ENCODE peak calls at places on chromosomes 7 and 10, in nine cellular contexts. X is heart right ventricle; A is cardiac fibroblast; E is right lobe of liver; P is AG04450; B is HFF-Myc; W is CD8-positive, alpha-beta T cell; M is colonic mucosa; R is brain microvascular endothelial cell. V is an unnamed sample.

GRCh38 chr7:28410628-28411578 is 1.4 kb upstream of the CREB5 start:
- DNase-seq in E (no peak), X (peak), R (peak), W (no peak), P (no peak), M (peak), A (peak), B (no peak), V (no peak)

GRCh38 chr7:154874409-154875113 is 128.4 kb downstream of the PAXIP1 start:
- DNase-seq in M (no peak), W (no peak), P (no peak), E (no peak), X (no peak), B (no peak), A (no peak), R (no peak), V (no peak)

GRCh38 chr7:21671859-21672258 is 129.0 kb downstream of the DNAH11 start:
- DNase-seq in M (no peak), E (no peak), A (no peak), X (no peak), B (no peak), P (no peak), R (no peak), W (no peak), V (no peak)

GRCh38 chr10:114932945-114933344 is 5.0 kb upstream of the TRUB1 start:
- DNase-seq in W (no peak), B (no peak), E (no peak), A (no peak), X (no peak), R (no peak), M (no peak), P (no peak), V (no peak)

GRCh38 chr7:91503934-91504575 is 239.8 kb downstream of the FZD1 start:
- DNase-seq in P (no peak), W (no peak), A (peak), M (no peak), E (no peak), X (no peak), R (peak), B (no peak), V (no peak)

GRCh38 chr10:124743188-124744046 is 761 bp downstream of the FAM53B start:
- DNase-seq in W (no peak), P (no peak), R (peak), B (no peak), A (peak), X (no peak), M (peak), E (no peak), V (no peak)

GRCh38 chr7:152859781-152860191 is 100.2 kb downstream of the ACTR3B start:
- DNase-seq in M (no peak), W (no peak), P (no peak), R (no peak), E (no peak), X (no peak), B (peak), A (peak), V (no peak)

GRCh38 chr10:7435674-7436073 is 24.8 kb upstream of the SFMBT2 start:
- DNase-seq in A (no peak), W (no peak), R (no peak), E (no peak), X (no peak), B (no peak), P (no peak), M (no peak), V (no peak)

GRCh38 chr10:69974551-69975155 is 78.0 kb upstream of the MACROH2A2 start:
- DNase-seq in B (peak), W (no peak), X (no peak), E (no peak), P (peak), A (peak), R (peak), M (no peak), V (peak)

GRCh38 chr7:28376634-28377033 is 35.7 kb upstream of the CREB5 start:
- DNase-seq in P (no peak), B (no peak), W (no peak), X (no peak), E (no peak), M (no peak), R (no peak), A (no peak), V (no peak)

GRCh38 chr10:69065406-69066361 is 22.2 kb upstream of the SRGN start:
- DNase-seq in M (no peak), R (peak), A (peak), P (no peak), W (no peak), X (peak), B (no peak), E (no peak), V (no peak)

GRCh38 chr7:159027091-159027802 is 117.4 kb downstream of the VIPR2 start:
- DNase-seq in B (no peak), A (no peak), E (peak), M (peak), X (no peak), W (no peak), P (no peak), R (no peak), V (no peak)

GRCh38 chr7:53191296-53191695 is 155.9 kb downstream of the POM121L12 start:
- DNase-seq in W (no peak), P (no peak), X (no peak), R (no peak), B (no peak), E (no peak), A (no peak), M (no peak), V (no peak)

GRCh38 chr10:116272497-116273221 is at the start of gene GFRA1:
- DNase-seq in A (no peak), B (no peak), R (no peak), X (no peak), M (no peak), W (no peak), P (no peak), E (peak), V (no peak)

GRCh38 chr7:2897023-2897422 is 52.9 kb upstream of the GNA12 start:
- DNase-seq in E (no peak), P (no peak), M (no peak), R (no peak), A (no peak), W (no peak), X (no peak), B (no peak), V (no peak)

GRCh38 chr7:139828880-139829653 is at the start of gene TBXAS1:
- DNase-seq in P (no peak), W (no peak), M (peak), E (no peak), X (no peak), A (no peak), R (no peak), B (no peak), V (no peak)

GRCh38 chr7:122651451-122651850 is 47.5 kb downstream of the RNF133 start:
- DNase-seq in X (no peak), A (peak), E (no peak), W (no peak), P (no peak), M (no peak), R (no peak), B (no peak), V (no peak)

GRCh38 chr10:76311752-76312699 is 880.6 kb downstream of the LRMDA start:
- DNase-seq in R (no peak), M (no peak), B (no peak), W (no peak), E (peak), X (no peak), P (no peak), A (peak), V (no peak)

GRCh38 chr7:130814753-130815152 is 80.7 kb upstream of the KLF14 start:
- DNase-seq in M (no peak), B (no peak), W (no peak), E (no peak), X (no peak), A (peak), P (no peak), R (peak), V (no peak)

DNA sequence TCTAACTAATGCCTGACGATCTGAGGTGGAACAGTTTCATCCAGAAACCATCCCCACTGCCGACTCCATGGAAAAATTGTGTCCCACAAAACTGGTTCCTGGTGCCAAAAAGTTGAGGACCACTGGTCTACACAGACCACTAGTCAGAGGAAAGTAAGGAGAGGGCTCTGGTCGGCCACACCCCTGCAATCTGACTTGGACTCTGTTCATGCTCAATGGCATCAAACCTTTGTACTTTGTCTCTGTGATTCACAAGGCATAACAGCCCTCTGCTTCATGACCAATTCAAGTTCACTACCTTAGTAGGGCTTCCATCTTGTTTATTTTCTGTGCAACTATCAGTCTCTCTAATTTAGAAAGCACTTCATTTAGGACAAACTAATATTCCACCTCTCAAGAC is 1.8 kb downstream of the TUBAL3 start:
- DNase-seq in W (no peak), M (peak), P (no peak), E (no peak), X (no peak), A (no peak), B (no peak), R (no peak), V (no peak)
- H3K4me3 ChIP-seq in W (no peak), M (no peak), P (no peak), E (no peak), X (no peak), A (no peak), B (no peak), R (no peak), V (no peak)

GRCh38 chr7:30738026-30738915 is 13.7 kb upstream of the INMT start:
- DNase-seq in B (no peak), P (no peak), E (no peak), A (no peak), M (no peak), W (no peak), X (no peak), R (no peak), V (no peak)
- H3K4me3 ChIP-seq in B (no peak), P (no peak), E (no peak), A (no peak), M (no peak), W (peak), X (no peak), R (no peak), V (no peak)

GRCh38 chr10:42934842-42935241 is 142.0 kb upstream of the RET start:
- DNase-seq in B (no peak), R (no peak), M (no peak), E (no peak), X (no peak), A (no peak), P (no peak), W (no peak), V (no peak)

GRCh38 chr10:42934351-42934811 is 142.5 kb upstream of the RET start:
- DNase-seq in W (no peak), P (no peak), B (no peak), X (no peak), M (no peak), A (no peak), R (no peak), E (no peak), V (no peak)

GRCh38 chr10:42933454-42934340 is 143.2 kb upstream of the RET start:
- DNase-seq in B (no peak), R (no peak), X (peak), A (peak), W (no peak), E (no peak), P (no peak), M (peak), V (no peak)

GRCh38 chr10:42932116-42932515 is 144.8 kb upstream of the RET start:
- DNase-seq in A (no peak), R (no peak), E (no peak), B (no peak), P (no peak), W (no peak), X (no peak), M (no peak), V (no peak)

GRCh38 chr10:42932735-42933453 is 144.0 kb upstream of the RET start:
- DNase-seq in B (no peak), M (peak), A (no peak), W (no peak), P (no peak), X (no peak), E (no peak), R (no peak), V (no peak)
- H3K4me3 ChIP-seq in B (no peak), M (peak), A (no peak), W (peak), P (no peak), X (peak), E (peak), R (no peak), V (no peak)

GRCh38 chr10:27344568-27345454 is 104.2 kb upstream of the ACBD5 start:
- DNase-seq in W (no peak), X (no peak), E (no peak), R (no peak), B (no peak), A (no peak), P (no peak), M (no peak), V (no peak)

GRCh38 chr10:27349987-27350386 is 109.4 kb upstream of the ACBD5 start:
- DNase-seq in E (no peak), B (no peak), X (no peak), A (no peak), P (no peak), W (no peak), R (no peak), M (no peak), V (no peak)

GRCh38 chr10:27341001-27341400 is 100.4 kb upstream of the ACBD5 start:
- DNase-seq in P (no peak), R (no peak), E (no peak), A (no peak), X (no peak), M (no peak), W (no peak), B (no peak), V (no peak)

GRCh38 chr10:27345455-27345909 is 104.9 kb upstream of the ACBD5 start:
- DNase-seq in B (no peak), R (no peak), M (no peak), P (no peak), A (no peak), W (no peak), X (no peak), E (no peak), V (no peak)
- H3K4me3 ChIP-seq in B (no peak), R (no peak), M (no peak), P (no peak), A (no peak), W (no peak), X (no peak), E (no peak), V (no peak)

DNA sequence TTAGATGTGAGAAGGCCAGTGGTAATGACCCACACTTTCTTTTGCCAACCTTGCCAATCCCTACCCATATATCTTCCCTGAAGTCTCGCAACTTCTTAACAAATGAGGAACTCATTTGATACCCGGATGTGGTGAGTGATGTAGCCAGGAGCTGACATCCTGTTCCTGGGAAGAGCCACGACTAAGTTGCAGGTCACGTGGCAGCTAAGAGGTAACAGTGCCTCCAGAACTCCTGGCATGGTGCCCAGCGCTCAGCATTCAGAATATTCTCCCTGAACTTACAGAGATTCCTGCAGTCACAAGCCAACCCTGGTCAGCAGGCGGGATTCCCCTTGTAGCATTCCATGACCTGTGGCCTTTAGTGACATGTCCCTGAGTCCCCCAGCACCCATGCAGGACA is 282.5 kb downstream of the GALNT17 start:
- DNase-seq in X (peak), E (no peak), A (no peak), R (no peak), B (no peak), M (no peak), W (no peak), P (no peak), V (no peak)
- H3K4me3 ChIP-seq in X (no peak), E (no peak), A (no peak), R (no peak), B (no peak), M (no peak), W (no peak), P (no peak), V (no peak)

GRCh38 chr7:55570218-55570873 is 2.0 kb downstream of the VOPP1 start:
- DNase-seq in A (peak), E (no peak), B (no peak), P (no peak), R (no peak), X (no peak), M (no peak), W (no peak), V (no peak)
- H3K4me3 ChIP-seq in A (peak), E (no peak), B (peak), P (peak), R (peak), X (peak), M (peak), W (peak), V (peak)

GRCh38 chr10:31584098-31584631 is 265.1 kb downstream of the ZEB1 start:
- DNase-seq in X (no peak), P (no peak), W (no peak), A (no peak), R (no peak), M (no peak), E (no peak), B (no peak), V (no peak)

GRCh38 chr10:31581741-31582323 is 262.8 kb downstream of the ZEB1 start:
- DNase-seq in A (peak), M (no peak), E (no peak), R (no peak), X (peak), B (no peak), W (no peak), P (no peak), V (no peak)

GRCh38 chr10:31580646-31581045 is 261.6 kb downstream of the ZEB1 start:
- DNase-seq in W (no peak), P (no peak), M (no peak), E (no peak), X (no peak), B (no peak), A (no peak), R (no peak), V (no peak)

GRCh38 chr10:31583358-31583757 is 264.3 kb downstream of the ZEB1 start:
- DNase-seq in X (no peak), A (no peak), M (no peak), B (no peak), W (no peak), R (no peak), P (no peak), E (no peak), V (no peak)

DNA sequence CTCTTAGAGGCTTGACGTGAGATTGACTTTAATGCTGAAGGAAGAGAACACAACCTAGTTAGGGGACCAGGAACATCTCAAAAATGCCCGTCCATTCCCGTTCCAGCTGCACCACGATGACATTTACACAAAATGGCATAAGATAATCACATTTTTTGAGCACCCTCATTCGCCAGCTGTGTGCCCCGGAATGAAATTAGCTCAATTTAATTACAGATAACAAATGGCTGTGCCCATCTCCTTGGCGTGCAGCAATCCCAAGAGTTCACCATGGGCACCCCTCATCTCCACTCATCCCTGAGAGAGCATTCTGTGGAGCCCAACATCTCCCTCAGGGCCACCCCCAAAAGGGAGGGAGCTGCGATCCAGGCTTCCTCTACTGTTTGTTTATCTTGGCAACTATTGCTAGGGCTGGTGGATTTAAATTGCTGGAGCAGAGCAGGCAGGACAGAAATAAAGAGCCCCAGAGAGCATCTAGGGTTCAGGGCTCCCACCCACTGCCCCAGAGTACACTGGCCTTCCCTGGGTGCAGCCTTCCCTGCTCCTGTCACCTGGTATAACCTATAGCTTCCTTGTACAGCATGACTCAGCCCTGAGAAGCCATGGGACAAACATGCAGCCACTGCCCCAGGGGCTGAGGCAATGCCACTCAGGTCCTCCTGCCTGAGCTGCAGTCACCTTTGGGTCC is 263.5 kb downstream of the ZEB1 start:
- DNase-seq in W (no peak), B (no peak), R (peak), E (no peak), P (no peak), A (peak), X (peak), M (no peak), V (no peak)
- H3K4me3 ChIP-seq in W (no peak), B (no peak), R (no peak), E (no peak), P (no peak), A (no peak), X (no peak), M (no peak), V (no peak)

GRCh38 chr10:130495116-130495862 is 359.1 kb downstream of the GLRX3 start:
- DNase-seq in P (no peak), E (no peak), B (no peak), R (no peak), A (no peak), W (no peak), M (no peak), X (no peak), V (no peak)
- H3K4me3 ChIP-seq in P (no peak), E (no peak), B (no peak), R (no peak), A (no peak), W (no peak), M (no peak), X (no peak), V (no peak)

GRCh38 chr7:37342170-37342569 is 106.5 kb downstream of the ELMO1 start:
- DNase-seq in X (no peak), W (no peak), A (no peak), R (no peak), B (no peak), E (no peak), P (no peak), M (no peak), V (no peak)
- H3K4me3 ChIP-seq in X (no peak), W (peak), A (no peak), R (no peak), B (no peak), E (no peak), P (no peak), M (no peak), V (no peak)

GRCh38 chr7:79790863-79791262 is 337.4 kb upstream of the MAGI2 start:
- DNase-seq in X (no peak), P (no peak), B (no peak), M (no peak), A (peak), W (no peak), R (no peak), E (no peak), V (no peak)

GRCh38 chr7:79787623-79788022 is 334.2 kb upstream of the MAGI2 start:
- DNase-seq in P (no peak), W (no peak), R (no peak), A (peak), X (no peak), B (no peak), E (no peak), M (no peak), V (no peak)

GRCh38 chr7:79786187-79786586 is 332.7 kb upstream of the MAGI2 start:
- DNase-seq in E (no peak), M (no peak), A (no peak), B (no peak), R (no peak), X (no peak), P (no peak), W (no peak), V (no peak)

GRCh38 chr7:79787101-79787500 is 333.6 kb upstream of the MAGI2 start:
- DNase-seq in W (no peak), P (no peak), M (no peak), E (no peak), A (no peak), B (no peak), X (no peak), R (no peak), V (no peak)

DNA sequence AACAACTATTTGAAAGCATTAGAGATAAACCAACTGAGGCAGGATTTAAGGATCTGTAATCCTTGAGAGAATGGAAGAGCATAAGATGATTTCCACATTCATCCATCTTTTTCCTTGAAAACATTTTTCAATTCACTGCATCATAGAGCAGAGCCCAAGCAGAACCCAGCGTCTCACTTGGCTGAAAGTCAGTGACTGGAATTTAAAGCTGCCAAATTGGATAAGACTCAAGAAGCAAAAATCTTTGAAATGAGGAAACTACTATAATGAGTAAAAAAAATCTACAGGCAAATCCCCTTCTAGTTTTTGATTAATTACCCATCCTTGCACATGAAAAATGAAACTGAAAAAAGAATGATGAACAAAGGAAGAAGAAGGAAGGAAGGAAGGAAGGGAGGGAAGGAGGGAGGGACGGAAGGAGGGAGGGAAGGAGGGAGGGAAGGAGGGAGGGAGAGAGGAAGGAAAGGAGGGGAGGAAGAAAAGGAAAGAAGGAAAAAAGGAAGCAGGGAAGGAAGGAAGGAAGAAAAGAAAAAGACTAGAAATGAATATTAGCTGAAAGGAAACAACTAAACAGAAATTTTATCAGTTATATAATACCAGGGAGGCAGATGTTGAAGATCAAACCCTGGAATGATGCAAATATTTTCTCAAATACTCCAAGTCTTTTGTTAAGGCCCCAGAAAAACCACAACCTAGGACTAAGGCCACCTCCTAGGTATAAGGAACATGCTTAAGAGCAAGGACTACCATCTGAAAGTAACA is 336.3 kb upstream of the MAGI2 start:
- DNase-seq in E (no peak), P (peak), R (peak), W (no peak), M (no peak), X (no peak), A (peak), B (no peak), V (no peak)
- H3K4me3 ChIP-seq in E (no peak), P (no peak), R (no peak), W (no peak), M (no peak), X (no peak), A (no peak), B (no peak), V (no peak)

V was measured in BJ.